ENCODE peak calls at places on chromosomes 6 and 20, in six cellular contexts. Q, E, L, T, H and U are unnamed samples.

GRCh38 chr20:39399463-39399862 is 437.3 kb downstream of the DHX35 start:
- DNase-seq in Q (no peak), E (no peak), L (no peak), T (no peak), H (no peak), U (no peak)

GRCh38 chr6:113560908-113561307 is 296.2 kb upstream of the MARCKS start:
- DNase-seq in Q (no peak), E (peak; percentile 49), L (no peak), T (no peak), H (no peak), U (peak; percentile 46)

GRCh38 chr20:31569163-31570020 is 35.7 kb upstream of the ID1 start:
- DNase-seq in Q (peak; percentile 76), E (no peak), L (peak; percentile 61), T (no peak), H (peak; percentile 78), U (peak; percentile 64)

GRCh38 chr6:124487778-124488431 is 474.3 kb upstream of the RNF217 start:
- DNase-seq in Q (no peak), E (peak; percentile 56), L (no peak), T (no peak), H (no peak), U (peak; percentile 69)

GRCh38 chr6:141259832-141260231 is 872.9 kb upstream of the GJE1 start:
- DNase-seq in Q (no peak), E (no peak), L (no peak), T (no peak), H (no peak), U (no peak)

GRCh38 chr6:84575264-84575663 is 189.1 kb downstream of the TBX18 start:
- DNase-seq in Q (no peak), E (peak; percentile 11), L (no peak), T (no peak), H (no peak), U (peak; percentile 20)

GRCh38 chr6:27414300-27414699 is 25.7 kb downstream of the ZNF391 start:
- DNase-seq in Q (no peak), E (no peak), L (no peak), T (no peak), H (no peak), U (no peak)

GRCh38 chr6:55917756-55918415 is 42.5 kb upstream of the BMP5 start:
- DNase-seq in Q (no peak), E (no peak), L (no peak), T (no peak), H (no peak), U (no peak)

GRCh38 chr20:51424270-51425041 is 118.1 kb downstream of the NFATC2 start:
- DNase-seq in Q (no peak), E (no peak), L (no peak), T (no peak), H (no peak), U (no peak)

GRCh38 chr6:82364087-82365010 is 732 bp downstream of the TPBG start:
- DNase-seq in Q (peak; percentile 74), E (peak; percentile 66), L (peak; percentile 60), T (no peak), H (peak; percentile 65), U (peak; percentile 87)

GRCh38 chr20:13878600-13878999 is 93.8 kb downstream of the NDUFAF5 start:
- DNase-seq in Q (no peak), E (no peak), L (no peak), T (no peak), H (no peak), U (no peak)

GRCh38 chr6:141103246-141103645 is 1029.5 kb upstream of the GJE1 start:
- DNase-seq in Q (no peak), E (peak; percentile 17), L (no peak), T (no peak), H (no peak), U (peak; percentile 17)

GRCh38 chr20:31820228-31820627 is 1.1 kb downstream of the MYLK2 start:
- DNase-seq in Q (no peak), E (no peak), L (no peak), T (no peak), H (no peak), U (no peak)

GRCh38 chr20:33305591-33306057 is 22.6 kb downstream of the BPIFB1 start:
- DNase-seq in Q (no peak), E (peak; percentile 76), L (no peak), T (no peak), H (no peak), U (peak; percentile 56)

GRCh38 chr20:53574819-53575218 is 18.8 kb downstream of the ZNF217 start:
- DNase-seq in Q (no peak), E (no peak), L (no peak), T (no peak), H (no peak), U (no peak)

GRCh38 chr6:12750416-12750815 is 33.8 kb downstream of the PHACTR1 start:
- DNase-seq in Q (no peak), E (no peak), L (no peak), T (no peak), H (no peak), U (no peak)

GRCh38 chr20:58907481-58908137 is 55.1 kb downstream of the GNAS start:
- DNase-seq in Q (peak; percentile 61), E (peak; percentile 95), L (peak; percentile 85), T (peak; percentile 20), H (no peak), U (peak; percentile 95)

GRCh38 chr6:26199773-26200728 is 112.8 kb downstream of the HFE start:
- DNase-seq in Q (no peak), E (no peak), L (no peak), T (no peak), H (no peak), U (no peak)

DNA sequence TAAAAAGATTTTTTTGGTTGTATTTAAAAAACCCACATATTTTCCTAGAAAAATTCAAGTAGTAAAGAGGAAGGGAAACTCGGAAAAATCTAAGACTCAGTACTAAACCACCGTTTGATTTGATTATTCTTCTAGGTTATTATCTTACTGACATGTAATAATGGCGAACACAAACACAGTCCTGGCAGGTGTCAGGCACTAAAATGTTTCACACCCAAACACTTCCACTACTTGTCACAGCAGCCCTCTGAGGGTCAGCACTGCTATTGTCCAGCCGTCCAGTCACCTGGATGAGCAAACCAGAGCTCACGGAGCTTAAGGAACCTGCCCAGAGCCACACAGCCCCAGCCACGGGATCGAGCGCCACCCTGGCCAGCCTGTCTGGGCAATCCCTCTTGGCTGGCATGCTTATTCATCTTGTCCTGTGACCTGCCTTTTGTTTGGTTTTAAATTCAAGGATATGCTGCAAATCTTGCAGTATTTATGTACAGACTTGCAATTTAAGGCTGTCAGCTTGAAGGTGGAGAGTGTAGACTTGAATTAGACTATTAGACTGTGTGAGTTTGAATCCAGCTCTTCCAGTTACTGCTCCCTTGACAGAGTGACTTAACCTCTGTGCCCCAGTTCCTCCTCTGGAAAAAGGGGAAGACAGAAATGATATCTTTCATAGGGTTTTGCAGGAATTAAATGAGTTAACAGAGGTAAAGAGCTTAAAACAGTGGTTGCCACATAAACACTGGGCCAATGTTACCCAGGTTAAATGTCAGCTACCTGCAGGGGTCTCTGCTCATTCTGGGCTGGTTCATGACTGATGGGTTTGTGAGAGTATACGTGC is 82.2 kb downstream of the CDYL start:
- DNase-seq in Q (no peak), E (no peak), L (no peak), T (no peak), H (no peak), U (no peak)
- TF ChIP-seq CTCF in Q (no peak), E (no peak), L (no peak), T (no peak), H (no peak), U (no peak)

DNA sequence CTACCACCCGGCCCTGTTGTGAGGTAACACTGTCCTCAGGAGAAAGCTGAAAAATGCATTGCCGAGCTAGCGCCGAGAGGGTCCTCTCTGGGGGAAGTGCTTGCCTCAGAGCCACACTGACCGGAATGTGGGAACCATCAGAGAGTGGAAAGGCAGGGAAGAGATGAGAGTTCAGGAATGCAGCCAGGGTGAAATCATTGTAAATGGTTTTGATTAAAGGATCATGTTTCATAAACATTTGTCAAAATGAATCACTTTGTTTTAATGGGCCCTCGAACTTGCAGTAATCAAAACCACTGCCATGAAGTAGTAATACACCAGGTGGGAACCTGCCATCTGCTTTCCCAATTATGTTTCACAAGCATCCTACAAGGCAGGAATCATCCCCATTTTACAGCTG is 16.9 kb upstream of the IL17F start:
- DNase-seq in Q (no peak), E (no peak), L (no peak), T (no peak), H (no peak), U (no peak)
- TF ChIP-seq CTCF in Q (no peak), E (no peak), L (no peak), T (no peak), H (no peak), U (no peak)

GRCh38 chr20:62921119-62921687 is 5.1 kb downstream of the DIDO1 start:
- DNase-seq in Q (peak; percentile 62), E (peak; percentile 69), L (no peak), T (no peak), H (peak; percentile 72), U (peak; percentile 79)
- TF ChIP-seq CTCF in Q (peak; percentile 63), E (peak; percentile 47), L (peak; percentile 47), T (peak; percentile 77), H (peak; percentile 52), U (peak; percentile 44)

GRCh38 chr20:235891-236290 is 8.8 kb downstream of the DEFB129 start:
- DNase-seq in Q (no peak), E (peak; percentile 66), L (no peak), T (no peak), H (no peak), U (peak; percentile 47)
- TF ChIP-seq CTCF in Q (no peak), E (peak; percentile 77), L (no peak), T (no peak), H (no peak), U (peak; percentile 25)

GRCh38 chr6:147509900-147510299 is 1.4 kb downstream of the SAMD5 start:
- DNase-seq in Q (no peak), E (no peak), L (no peak), T (no peak), H (no peak), U (no peak)

GRCh38 chr6:147510949-147511590 is 2.6 kb downstream of the SAMD5 start:
- DNase-seq in Q (no peak), E (no peak), L (no peak), T (no peak), H (no peak), U (no peak)

GRCh38 chr6:147508073-147508870 is at the start of gene SAMD5:
- DNase-seq in Q (peak; percentile 81), E (peak; percentile 69), L (peak; percentile 44), T (no peak), H (peak; percentile 66), U (peak; percentile 77)

GRCh38 chr6:147507162-147508072 is 1.1 kb upstream of the SAMD5 start:
- DNase-seq in Q (peak; percentile 35), E (peak; percentile 22), L (no peak), T (no peak), H (peak; percentile 21), U (peak; percentile 51)

GRCh38 chr6:147508871-147509608 is 550 bp downstream of the SAMD5 start:
- DNase-seq in Q (peak; percentile 61), E (no peak), L (peak; percentile 13), T (no peak), H (peak; percentile 21), U (peak; percentile 8)
- TF ChIP-seq CTCF in Q (no peak), E (no peak), L (no peak), T (no peak), H (no peak), U (no peak)

DNA sequence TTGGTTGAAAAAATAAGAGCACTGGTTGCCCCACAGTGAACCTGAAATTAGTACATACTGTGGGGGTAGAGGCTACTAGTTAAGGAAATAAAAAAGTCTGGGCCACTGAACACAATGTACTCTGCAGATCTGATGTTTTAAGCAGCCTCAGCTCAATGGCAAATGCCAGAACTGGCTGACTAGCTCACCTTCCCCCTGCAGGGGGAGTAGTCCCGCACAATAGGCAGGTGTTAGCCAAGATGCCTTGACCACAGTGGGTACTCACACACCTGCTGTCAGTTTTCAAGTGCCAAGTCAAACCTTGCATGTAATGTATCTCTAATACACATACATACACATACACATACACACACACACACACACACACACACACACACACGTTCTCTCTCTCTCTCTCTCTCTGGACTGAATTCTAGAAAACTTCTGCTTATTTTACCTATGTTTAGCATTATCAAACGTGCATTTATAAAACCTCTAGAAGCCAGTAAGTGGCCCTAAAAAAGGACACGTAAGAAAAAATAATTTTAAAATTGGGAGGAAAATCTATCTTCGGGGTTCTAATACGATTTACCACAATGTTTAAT is 36.1 kb downstream of the GMDS start:
- DNase-seq in Q (peak; percentile 46), E (peak; percentile 41), L (no peak), T (no peak), H (peak; percentile 81), U (peak; percentile 82)
- TF ChIP-seq CTCF in Q (peak; percentile 44), E (peak; percentile 46), L (peak; percentile 43), T (peak; percentile 49), H (peak; percentile 53), U (peak; percentile 62)